ENCODE peak calls at places on chromosome 3, in eight cellular contexts. Y is upper lobe of right lung; P is CD4-positive, alpha-beta memory T cell; U is CD4-positive, CD25-positive, alpha-beta regulatory T cell; B is AG09309; F is A549; R is choroid plexus epithelial cell; S is A673. X is an unnamed sample.

GRCh38 chr3:31432897-31433678 is 99.6 kb upstream of the STT3B start:
- DNase-seq in Y (no peak), P (no peak), U (no peak), B (no peak), F (no peak), R (peak; percentile 69), S (no peak), X (no peak)

GRCh38 chr3:193593666-193594025 is 638 bp downstream of the OPA1 start:
- DNase-seq in Y (no peak), P (peak; percentile 36), U (peak; percentile 48), B (no peak), F (peak; percentile 7), R (peak; percentile 31), S (peak; percentile 18), X (no peak)

GRCh38 chr3:111688190-111688800 is 93.1 kb upstream of the ZBED2 start:
- DNase-seq in Y (no peak), P (no peak), U (no peak), B (no peak), F (no peak), R (no peak), S (no peak), X (no peak)

GRCh38 chr3:168511428-168512014 is 415.8 kb upstream of the GOLIM4 start:
- DNase-seq in Y (no peak), P (no peak), U (no peak), B (no peak), F (peak; percentile 0), R (peak; percentile 53), S (peak; percentile 12), X (no peak)

GRCh38 chr3:12289562-12289961 is 692 bp downstream of the PPARG start:
- DNase-seq in Y (no peak), P (no peak), U (no peak), B (no peak), F (no peak), R (no peak), S (no peak), X (no peak)

GRCh38 chr3:114451561-114452018 is 157.8 kb downstream of the TIGIT start:
- DNase-seq in Y (no peak), P (no peak), U (no peak), B (no peak), F (no peak), R (peak; percentile 52), S (no peak), X (no peak)

GRCh38 chr3:47661121-47661752 is 82.6 kb upstream of the CSPG5 start:
- DNase-seq in Y (no peak), P (no peak), U (no peak), B (no peak), F (peak; percentile 23), R (peak; percentile 84), S (peak; percentile 86), X (peak; percentile 46)

GRCh38 chr3:5312278-5312677 is 124.8 kb downstream of the EDEM1 start:
- DNase-seq in Y (no peak), P (no peak), U (no peak), B (no peak), F (no peak), R (no peak), S (no peak), X (no peak)

GRCh38 chr3:128322030-128323022 is 144.4 kb downstream of the DNAJB8 start:
- DNase-seq in Y (peak; percentile 73), P (peak; percentile 63), U (peak; percentile 60), B (no peak), F (peak; percentile 35), R (peak; percentile 69), S (peak; percentile 48), X (no peak)

GRCh38 chr3:124383051-124383450 is 347.2 kb upstream of the UMPS start:
- DNase-seq in Y (no peak), P (no peak), U (no peak), B (no peak), F (no peak), R (peak; percentile 6), S (no peak), X (no peak)

GRCh38 chr3:197368821-197369220 is 70.4 kb upstream of the DLG1 start:
- DNase-seq in Y (no peak), P (no peak), U (no peak), B (no peak), F (no peak), R (no peak), S (no peak), X (no peak)

GRCh38 chr3:197366301-197367044 is 68.1 kb upstream of the DLG1 start:
- DNase-seq in Y (no peak), P (no peak), U (no peak), B (no peak), F (no peak), R (no peak), S (no peak), X (no peak)

GRCh38 chr3:197368330-197368729 is 69.9 kb upstream of the DLG1 start:
- DNase-seq in Y (no peak), P (no peak), U (no peak), B (no peak), F (no peak), R (no peak), S (no peak), X (no peak)

GRCh38 chr3:197365621-197366020 is 67.2 kb upstream of the DLG1 start:
- DNase-seq in Y (no peak), P (no peak), U (no peak), B (no peak), F (no peak), R (no peak), S (no peak), X (no peak)

DNA sequence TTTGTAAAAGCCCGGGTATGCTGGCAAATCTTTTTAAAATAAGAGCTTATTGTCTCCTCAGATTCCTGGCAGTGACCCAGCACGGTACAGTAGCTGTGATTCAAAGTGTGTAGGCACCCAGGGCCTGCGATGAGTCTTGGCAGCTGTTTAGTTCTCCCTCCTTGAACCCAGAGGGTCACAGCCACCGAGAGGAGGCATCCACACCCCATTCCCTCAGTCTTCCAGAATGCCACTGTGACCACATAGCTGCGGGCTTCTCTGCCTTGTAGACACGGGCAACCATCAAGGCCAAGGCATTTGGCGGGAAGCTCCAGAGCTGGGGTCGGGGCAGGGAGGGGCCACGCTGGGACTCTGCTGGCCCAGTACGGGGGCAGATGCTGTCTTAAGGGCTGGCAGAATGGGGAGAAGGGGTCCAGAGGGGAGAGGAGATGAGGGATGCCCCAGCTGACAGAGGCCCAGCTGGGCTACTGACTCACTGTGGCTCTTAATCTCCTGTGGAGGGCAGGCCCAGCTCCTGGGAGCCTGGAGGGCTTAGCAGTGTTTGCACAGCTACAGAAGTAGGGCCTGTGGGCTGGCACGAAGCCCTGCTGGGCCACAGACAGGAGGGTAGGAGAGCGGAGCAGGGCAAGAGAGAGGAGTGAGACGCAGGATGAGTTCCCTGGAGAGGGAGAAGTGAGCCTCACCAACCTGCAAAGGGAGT is 68.8 kb upstream of the DLG1 start:
- DNase-seq in Y (peak; percentile 91), P (no peak), U (no peak), B (no peak), F (peak; percentile 10), R (peak; percentile 64), S (peak; percentile 54), X (peak; percentile 78)
- H3K4me3 ChIP-seq in Y (no peak overlapping the region), P (no peak overlapping the region), U (no peak overlapping the region), B (no peak overlapping the region), F (no peak overlapping the region), R (no peak overlapping the region), S (no peak overlapping the region), X (no peak overlapping the region)

DNA sequence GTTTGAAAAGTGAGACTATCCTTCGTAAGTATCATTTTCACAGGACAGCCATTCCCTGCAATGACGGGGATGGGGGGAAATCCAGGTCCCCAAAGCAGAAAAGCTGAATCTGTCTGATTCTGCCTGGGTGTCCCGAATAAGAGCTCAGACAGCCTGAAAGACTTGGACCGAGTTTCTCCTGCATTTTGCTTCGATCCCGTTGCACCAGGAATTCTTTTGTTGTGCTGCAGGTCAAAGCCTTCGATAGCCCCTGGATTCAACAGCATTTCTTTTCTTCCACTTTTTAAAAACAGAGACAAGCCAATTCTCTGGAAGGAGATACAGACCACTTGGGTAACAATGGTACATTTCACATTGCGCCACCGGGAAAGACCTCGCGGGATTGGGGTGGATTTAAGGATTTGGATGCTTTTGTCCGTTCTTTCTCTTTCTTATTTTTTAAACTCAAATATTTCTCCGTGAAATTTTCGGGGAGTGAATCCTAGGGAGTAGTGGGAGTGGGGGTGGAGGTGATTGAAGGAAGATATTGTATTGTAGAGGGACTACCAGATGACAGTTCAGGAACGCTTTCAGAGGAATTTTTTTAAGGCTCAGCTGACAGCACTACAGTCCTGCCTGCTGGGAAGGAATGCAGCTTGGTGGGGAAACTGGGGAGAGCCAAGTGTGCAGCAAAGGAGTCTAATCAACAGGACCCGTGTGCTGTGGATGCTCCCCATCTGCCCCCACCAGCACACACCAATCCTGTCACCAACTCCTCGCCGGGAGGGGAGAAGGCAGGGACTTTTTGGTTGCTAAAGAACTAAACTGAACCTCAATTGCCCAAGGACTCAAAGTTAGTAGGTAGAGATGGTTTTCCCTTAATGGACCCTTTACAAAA is 2.6 kb downstream of the SLITRK3 start:
- DNase-seq in Y (no peak), P (no peak), U (no peak), B (no peak), F (no peak), R (peak; percentile 2), S (peak; percentile 38), X (no peak)
- H3K4me3 ChIP-seq in Y (no peak overlapping the region), P (no peak overlapping the region), U (no peak overlapping the region), B (no peak overlapping the region), F (peak overlapping the region; percentile 21), R (no peak overlapping the region), S (peak overlapping the region; percentile 66), X (peak overlapping the region; percentile 2)

GRCh38 chr3:173921741-173922140 is 524.2 kb downstream of the NLGN1 start:
- DNase-seq in Y (no peak), P (no peak), U (no peak), B (no peak), F (no peak), R (no peak), S (no peak), X (no peak)
- H3K4me3 ChIP-seq in Y (no peak overlapping the region), P (no peak overlapping the region), U (no peak overlapping the region), B (no peak overlapping the region), F (no peak overlapping the region), R (no peak overlapping the region), S (no peak overlapping the region), X (no peak overlapping the region)

GRCh38 chr3:86958534-86958933 is 32.4 kb downstream of the VGLL3 start:
- DNase-seq in Y (no peak), P (no peak), U (no peak), B (peak; percentile 67), F (no peak), R (peak; percentile 86), S (no peak), X (no peak)
- H3K4me3 ChIP-seq in Y (no peak overlapping the region), P (no peak overlapping the region), U (no peak overlapping the region), B (no peak overlapping the region), F (no peak overlapping the region), R (no peak overlapping the region), S (no peak overlapping the region), X (no peak overlapping the region)

GRCh38 chr3:66497288-66497972 is 3.4 kb downstream of the LRIG1 start:
- DNase-seq in Y (no peak), P (peak; percentile 41), U (peak; percentile 55), B (no peak), F (no peak), R (no peak), S (no peak), X (no peak)
- H3K4me3 ChIP-seq in Y (peak overlapping the region; percentile 83), P (peak overlapping the region; percentile 60), U (peak overlapping the region; percentile 92), B (no peak overlapping the region), F (no peak overlapping the region), R (no peak overlapping the region), S (peak overlapping the region; percentile 75), X (no peak overlapping the region)

DNA sequence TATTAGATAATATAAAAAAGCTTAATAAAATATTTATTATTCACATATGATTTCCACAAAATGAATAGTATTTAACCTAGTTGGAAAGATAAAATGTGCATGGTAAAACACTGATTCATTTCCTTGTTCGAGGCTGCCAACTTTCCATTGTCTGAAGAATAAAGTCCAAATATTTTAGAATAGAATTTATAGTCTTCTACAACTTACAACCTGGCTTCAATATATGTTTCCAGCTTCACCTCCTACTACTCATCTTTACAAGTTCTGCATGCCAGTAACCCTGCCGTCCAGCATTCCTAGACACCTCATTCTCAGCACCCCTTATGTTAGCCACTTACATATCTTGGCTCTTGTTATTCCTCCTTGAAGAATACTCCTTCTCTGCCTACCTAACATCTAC is 244.5 kb downstream of the FGF12 start:
- DNase-seq in Y (no peak), P (no peak), U (no peak), B (no peak), F (no peak), R (no peak), S (no peak), X (peak; percentile 22)
- H3K4me3 ChIP-seq in Y (no peak overlapping the region), P (no peak overlapping the region), U (no peak overlapping the region), B (no peak overlapping the region), F (no peak overlapping the region), R (no peak overlapping the region), S (no peak overlapping the region), X (no peak overlapping the region)